ENCODE peak calls at places on chromosomes 6 and 20, in six cellular contexts. Z is HCT116, P is OCI-LY7, C is body of pancreas, T is heart right ventricle, J is lung. R is an unnamed sample.

GRCh38 chr6:128600397-128600951 is 80.1 kb upstream of the PTPRK start:
- DNase-seq in Z (no peak), P (no peak), C (no peak), T (no peak), J (no peak), R (no peak)

GRCh38 chr20:51360451-51361230 is 181.9 kb downstream of the NFATC2 start:
- DNase-seq in Z (peak; percentile 62), P (no peak), C (no peak), T (no peak), J (no peak), R (no peak)

GRCh38 chr6:42099340-42100028 is 42.9 kb downstream of the C6orf132 start:
- DNase-seq in Z (no peak), P (no peak), C (peak; percentile 69), T (no peak), J (peak; percentile 90), R (no peak)

GRCh38 chr6:134235937-134236751 is 81.8 kb downstream of the SGK1 start:
- DNase-seq in Z (no peak), P (no peak), C (no peak), T (no peak), J (no peak), R (no peak)

GRCh38 chr20:18103497-18103896 is 34.2 kb upstream of the KAT14 start:
- DNase-seq in Z (no peak), P (no peak), C (no peak), T (no peak), J (no peak), R (no peak)

GRCh38 chr6:170225852-170226417 is 64.9 kb downstream of the DLL1 start:
- DNase-seq in Z (no peak), P (no peak), C (peak; percentile 86), T (no peak), J (no peak), R (no peak)

GRCh38 chr6:158072083-158072721 is 90.5 kb downstream of the SYNJ2 start:
- DNase-seq in Z (no peak), P (peak; percentile 58), C (peak; percentile 76), T (peak; percentile 77), J (peak; percentile 70), R (peak; percentile 59)

GRCh38 chr6:3323696-3324261 is 65.0 kb downstream of the PSMG4 start:
- DNase-seq in Z (no peak), P (no peak), C (no peak), T (no peak), J (no peak), R (no peak)

GRCh38 chr20:32830437-32830836 is 10.7 kb downstream of the MAPRE1 start:
- DNase-seq in Z (no peak), P (no peak), C (peak; percentile 21), T (no peak), J (peak; percentile 45), R (no peak)

GRCh38 chr6:5030596-5031136 is 26.8 kb upstream of the RPP40 start:
- DNase-seq in Z (peak; percentile 83), P (peak; percentile 85), C (peak; percentile 61), T (peak; percentile 68), J (peak; percentile 79), R (peak; percentile 69)

GRCh38 chr20:48719598-48720255 is 108.1 kb downstream of the PREX1 start:
- DNase-seq in Z (no peak), P (no peak), C (no peak), T (no peak), J (no peak), R (no peak)

GRCh38 chr6:142856857-142857608 is 87.9 kb downstream of the HIVEP2 start:
- DNase-seq in Z (no peak), P (peak; percentile 86), C (no peak), T (no peak), J (no peak), R (peak; percentile 56)

GRCh38 chr20:8744228-8744844 is 324.6 kb upstream of the PLCB4 start:
- DNase-seq in Z (no peak), P (no peak), C (no peak), T (no peak), J (no peak), R (no peak)

GRCh38 chr6:100096936-100097335 is 102.9 kb upstream of the MCHR2 start:
- DNase-seq in Z (no peak), P (no peak), C (no peak), T (no peak), J (no peak), R (no peak)

GRCh38 chr20:57467742-57468141 is 57.2 kb downstream of the CTCFL start:
- DNase-seq in Z (no peak), P (no peak), C (no peak), T (no peak), J (no peak), R (no peak)

GRCh38 chr6:160088069-160088773 is 33.4 kb upstream of the SLC22A1 start:
- DNase-seq in Z (peak; percentile 4), P (peak; percentile 8), C (peak; percentile 55), T (peak; percentile 40), J (peak; percentile 49), R (no peak)

GRCh38 chr20:36461600-36462439 is 79.5 kb upstream of the MYL9 start:
- DNase-seq in Z (no peak), P (peak; percentile 60), C (peak; percentile 68), T (peak; percentile 74), J (peak; percentile 55), R (peak; percentile 35)

GRCh38 chr6:127938701-127939100 is 37.8 kb upstream of the THEMIS start:
- DNase-seq in Z (peak; percentile 6), P (no peak), C (no peak), T (no peak), J (no peak), R (no peak)

GRCh38 chr20:42192321-42192720 is 574.1 kb upstream of the CHD6 start:
- DNase-seq in Z (no peak), P (no peak), C (no peak), T (no peak), J (no peak), R (no peak)

GRCh38 chr20:3420211-3420707 is 12.8 kb upstream of the DNAAF9 start:
- DNase-seq in Z (no peak), P (no peak), C (peak; percentile 17), T (no peak), J (peak; percentile 35), R (no peak)

GRCh38 chr6:93358435-93358834 is 60.9 kb downstream of the EPHA7 start:
- DNase-seq in Z (no peak), P (no peak), C (no peak), T (no peak), J (no peak), R (no peak)

GRCh38 chr6:149138699-149139294 is 178.7 kb upstream of the TAB2 start:
- DNase-seq in Z (no peak), P (no peak), C (no peak), T (no peak), J (no peak), R (no peak)
- H3K4me3 ChIP-seq in Z (no peak overlapping the region), P (no peak overlapping the region), C (no peak overlapping the region), T (no peak overlapping the region), J (no peak overlapping the region), R (no peak overlapping the region)

GRCh38 chr6:101397199-101397598 is 3.7 kb downstream of the GRIK2 start:
- DNase-seq in Z (no peak), P (peak; percentile 2), C (no peak), T (no peak), J (no peak), R (no peak)
- TF ChIP-seq CTCF in Z (peak; percentile 26), P (peak; percentile 62), C (no peak), T (no peak), J (no peak), R (no peak)

GRCh38 chr6:107819976-107820551 is 4.0 kb downstream of the SCML4 start:
- DNase-seq in Z (no peak), P (no peak), C (peak; percentile 16), T (no peak), J (no peak), R (peak; percentile 57)

GRCh38 chr6:107822154-107823046 is 1.7 kb downstream of the SCML4 start:
- DNase-seq in Z (no peak), P (peak; percentile 55), C (peak; percentile 25), T (no peak), J (no peak), R (peak; percentile 72)

GRCh38 chr6:107820571-107821261 is 3.4 kb downstream of the SCML4 start:
- DNase-seq in Z (no peak), P (no peak), C (no peak), T (no peak), J (no peak), R (peak; percentile 54)

GRCh38 chr6:107821591-107821990 is 2.5 kb downstream of the SCML4 start:
- DNase-seq in Z (no peak), P (no peak), C (no peak), T (no peak), J (no peak), R (no peak)

DNA sequence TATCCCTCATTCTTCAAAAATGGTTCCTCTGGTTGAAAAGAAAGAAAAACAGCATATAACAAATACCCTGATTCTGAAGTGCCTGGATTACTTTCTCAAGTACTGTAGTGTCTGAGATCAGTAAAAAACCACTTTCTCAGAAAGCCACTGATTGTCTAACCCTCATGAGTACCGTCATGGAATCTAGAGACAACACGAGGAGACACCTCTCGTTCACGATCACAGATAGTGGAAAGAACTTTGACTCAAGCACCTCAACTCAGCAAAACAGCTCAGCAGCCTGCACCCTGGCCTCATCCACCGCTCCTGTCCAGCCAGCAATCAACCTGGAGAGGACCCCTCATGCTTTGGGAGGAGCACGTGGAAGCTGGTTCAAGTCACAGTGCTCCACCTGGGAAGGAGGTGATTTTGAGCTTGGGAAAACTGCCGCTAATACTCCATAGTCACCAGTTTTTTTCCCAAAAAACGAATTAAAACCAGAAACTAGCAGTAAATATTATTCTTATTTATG is 1.0 kb downstream of the SCML4 start:
- DNase-seq in Z (no peak), P (peak; percentile 15), C (no peak), T (no peak), J (no peak), R (peak; percentile 72)
- H3K27ac ChIP-seq in Z (no peak overlapping the region), P (no peak overlapping the region), C (peak overlapping the region; percentile 67), T (no peak overlapping the region), J (peak overlapping the region; percentile 18), R (peak overlapping the region; percentile 90)

GRCh38 chr6:44471271-44471981 is 83.9 kb downstream of the CDC5L start:
- DNase-seq in Z (no peak), P (no peak), C (no peak), T (peak; percentile 49), J (no peak), R (no peak)
- H3K4me3 ChIP-seq in Z (no peak overlapping the region), P (no peak overlapping the region), C (no peak overlapping the region), T (no peak overlapping the region), J (no peak overlapping the region), R (no peak overlapping the region)

GRCh38 chr6:37126554-37126906 is 43.4 kb upstream of the PIM1 start:
- DNase-seq in Z (no peak), P (no peak), C (no peak), T (no peak), J (no peak), R (no peak)
- TF ChIP-seq CTCF in Z (no peak), P (no peak), C (no peak), T (no peak), J (no peak), R (no peak)